ENCODE peak calls at places on chromosomes 3 and 15, in five cellular contexts. One of them, this sample, is unnamed.

GRCh38 chr15:101052031-101052620 is 133.0 kb downstream of the LRRK1 start:
- DNase-seq in EH: no peak
- DNase-seq in prostate gland: no peak
- DNase-seq in stimulated activated CD8-positive, alpha-beta memory T cell treated with anti-CD3 and anti-CD28 coated beads, Interleukin-4, amount 100 ng/mL, for 1 hour: no peak
- DNase-seq in BE2C: no peak
- DNase-seq in this sample: no peak

GRCh38 chr15:33028495-33028894 is 166.0 kb downstream of the FMN1 start:
- DNase-seq in EH: no peak
- DNase-seq in prostate gland: no peak
- DNase-seq in stimulated activated CD8-positive, alpha-beta memory T cell treated with anti-CD3 and anti-CD28 coated beads, Interleukin-4, amount 100 ng/mL, for 1 hour: no peak
- DNase-seq in BE2C: no peak
- DNase-seq in this sample: no peak

GRCh38 chr3:131543714-131544113 is 40.9 kb upstream of the MRPL3 start:
- DNase-seq in EH: peak; percentile 88
- DNase-seq in prostate gland: peak; percentile 48
- DNase-seq in stimulated activated CD8-positive, alpha-beta memory T cell treated with anti-CD3 and anti-CD28 coated beads, Interleukin-4, amount 100 ng/mL, for 1 hour: no peak
- DNase-seq in BE2C: peak; percentile 76
- DNase-seq in this sample: peak; percentile 91

GRCh38 chr3:98589331-98589870 is 4.0 kb downstream of the CPOX start:
- DNase-seq in EH: no peak
- DNase-seq in prostate gland: no peak
- DNase-seq in stimulated activated CD8-positive, alpha-beta memory T cell treated with anti-CD3 and anti-CD28 coated beads, Interleukin-4, amount 100 ng/mL, for 1 hour: no peak
- DNase-seq in BE2C: no peak
- DNase-seq in this sample: no peak

GRCh38 chr3:40190056-40190455 is 119.5 kb upstream of the EIF1B start:
- DNase-seq in EH: no peak
- DNase-seq in prostate gland: no peak
- DNase-seq in stimulated activated CD8-positive, alpha-beta memory T cell treated with anti-CD3 and anti-CD28 coated beads, Interleukin-4, amount 100 ng/mL, for 1 hour: no peak
- DNase-seq in BE2C: no peak
- DNase-seq in this sample: no peak

GRCh38 chr3:78728406-78729145 is 1039.2 kb downstream of the ROBO1 start:
- DNase-seq in EH: peak; percentile 47
- DNase-seq in prostate gland: peak; percentile 46
- DNase-seq in stimulated activated CD8-positive, alpha-beta memory T cell treated with anti-CD3 and anti-CD28 coated beads, Interleukin-4, amount 100 ng/mL, for 1 hour: no peak
- DNase-seq in BE2C: peak; percentile 82
- DNase-seq in this sample: peak; percentile 6

GRCh38 chr3:89571707-89572106 is 464.3 kb downstream of the EPHA3 start:
- DNase-seq in EH: no peak
- DNase-seq in prostate gland: no peak
- DNase-seq in stimulated activated CD8-positive, alpha-beta memory T cell treated with anti-CD3 and anti-CD28 coated beads, Interleukin-4, amount 100 ng/mL, for 1 hour: no peak
- DNase-seq in BE2C: no peak
- DNase-seq in this sample: no peak

GRCh38 chr3:15478300-15478979 is 43.1 kb downstream of the COLQ start:
- DNase-seq in EH: no peak
- DNase-seq in prostate gland: no peak
- DNase-seq in stimulated activated CD8-positive, alpha-beta memory T cell treated with anti-CD3 and anti-CD28 coated beads, Interleukin-4, amount 100 ng/mL, for 1 hour: no peak
- DNase-seq in BE2C: peak; percentile 29
- DNase-seq in this sample: no peak

GRCh38 chr15:69513986-69514385 is 61.4 kb downstream of the RPLP1 start:
- DNase-seq in EH: no peak
- DNase-seq in prostate gland: no peak
- DNase-seq in stimulated activated CD8-positive, alpha-beta memory T cell treated with anti-CD3 and anti-CD28 coated beads, Interleukin-4, amount 100 ng/mL, for 1 hour: no peak
- DNase-seq in BE2C: no peak
- DNase-seq in this sample: no peak

GRCh38 chr3:106337116-106337515 is 468.3 kb upstream of the CBLB start:
- DNase-seq in EH: peak; percentile 51
- DNase-seq in prostate gland: no peak
- DNase-seq in stimulated activated CD8-positive, alpha-beta memory T cell treated with anti-CD3 and anti-CD28 coated beads, Interleukin-4, amount 100 ng/mL, for 1 hour: no peak
- DNase-seq in BE2C: no peak
- DNase-seq in this sample: peak; percentile 52

GRCh38 chr15:66698971-66699370 is 3.1 kb upstream of the SMAD6 start:
- DNase-seq in EH: no peak
- DNase-seq in prostate gland: no peak
- DNase-seq in stimulated activated CD8-positive, alpha-beta memory T cell treated with anti-CD3 and anti-CD28 coated beads, Interleukin-4, amount 100 ng/mL, for 1 hour: no peak
- DNase-seq in BE2C: no peak
- DNase-seq in this sample: no peak

GRCh38 chr3:39378092-39378491 is 5.1 kb upstream of the SLC25A38 start:
- DNase-seq in EH: peak; percentile 32
- DNase-seq in prostate gland: peak; percentile 50
- DNase-seq in stimulated activated CD8-positive, alpha-beta memory T cell treated with anti-CD3 and anti-CD28 coated beads, Interleukin-4, amount 100 ng/mL, for 1 hour: peak; percentile 37
- DNase-seq in BE2C: peak; percentile 24
- DNase-seq in this sample: peak; percentile 48

GRCh38 chr3:10917176-10917575 is 75.4 kb upstream of the SLC6A1 start:
- DNase-seq in EH: peak; percentile 4
- DNase-seq in prostate gland: no peak
- DNase-seq in stimulated activated CD8-positive, alpha-beta memory T cell treated with anti-CD3 and anti-CD28 coated beads, Interleukin-4, amount 100 ng/mL, for 1 hour: no peak
- DNase-seq in BE2C: no peak
- DNase-seq in this sample: peak; percentile 46

GRCh38 chr15:22955544-22956085 is 24.6 kb downstream of the CYFIP1 start:
- DNase-seq in EH: no peak
- DNase-seq in prostate gland: no peak
- DNase-seq in stimulated activated CD8-positive, alpha-beta memory T cell treated with anti-CD3 and anti-CD28 coated beads, Interleukin-4, amount 100 ng/mL, for 1 hour: no peak
- DNase-seq in BE2C: no peak
- DNase-seq in this sample: no peak

GRCh38 chr3:144915202-144915601 is 943.6 kb downstream of the DIPK2A start:
- DNase-seq in EH: no peak
- DNase-seq in prostate gland: no peak
- DNase-seq in stimulated activated CD8-positive, alpha-beta memory T cell treated with anti-CD3 and anti-CD28 coated beads, Interleukin-4, amount 100 ng/mL, for 1 hour: no peak
- DNase-seq in BE2C: no peak
- DNase-seq in this sample: no peak

This sample was measured in renal cortical epithelial cell.